ENCODE peak calls at places on chromosome 1, in seven cellular contexts. One of them, this sample, is unnamed.

GRCh38 chr1:167408355-167408754 is 110.0 kb downstream of the CD247 start:
- DNase-seq in heart left ventricle: no peak
- DNase-seq in CD8-positive, alpha-beta T cell: no peak
- DNase-seq in fibroblast of the aortic adventitia: no peak
- DNase-seq in mesendoderm: no peak
- DNase-seq in left lung: no peak
- DNase-seq in dorsolateral prefrontal cortex: no peak
- DNase-seq in this sample: no peak

GRCh38 chr1:22349302-22350043 is 102.2 kb upstream of the ZBTB40 start:
- DNase-seq in fibroblast of the aortic adventitia: no peak
- DNase-seq in mesendoderm: no peak
- DNase-seq in dorsolateral prefrontal cortex: no peak
- DNase-seq in CD8-positive, alpha-beta T cell: no peak
- DNase-seq in heart left ventricle: no peak
- DNase-seq in left lung: no peak
- DNase-seq in this sample: no peak

GRCh38 chr1:247334378-247335133 is 2.9 kb upstream of the ZNF496 start:
- DNase-seq in mesendoderm: no peak
- DNase-seq in left lung: no peak
- DNase-seq in fibroblast of the aortic adventitia: no peak
- DNase-seq in dorsolateral prefrontal cortex: no peak
- DNase-seq in CD8-positive, alpha-beta T cell: no peak
- DNase-seq in heart left ventricle: no peak
- DNase-seq in this sample: no peak

GRCh38 chr1:24325587-24326449 is 6.7 kb downstream of the GRHL3 start:
- DNase-seq in fibroblast of the aortic adventitia: no peak
- DNase-seq in left lung: no peak
- DNase-seq in heart left ventricle: no peak
- DNase-seq in dorsolateral prefrontal cortex: no peak
- DNase-seq in CD8-positive, alpha-beta T cell: no peak
- DNase-seq in mesendoderm: no peak
- DNase-seq in this sample: peak; percentile 51

GRCh38 chr1:219283541-219283940 is 109.9 kb downstream of the LYPLAL1 start:
- DNase-seq in fibroblast of the aortic adventitia: no peak
- DNase-seq in mesendoderm: no peak
- DNase-seq in CD8-positive, alpha-beta T cell: no peak
- DNase-seq in heart left ventricle: no peak
- DNase-seq in left lung: no peak
- DNase-seq in dorsolateral prefrontal cortex: no peak
- DNase-seq in this sample: peak; percentile 16

GRCh38 chr1:203038891-203039608 is 12.8 kb downstream of the PPFIA4 start:
- DNase-seq in dorsolateral prefrontal cortex: peak; percentile 72
- DNase-seq in heart left ventricle: peak; percentile 82
- DNase-seq in left lung: peak; percentile 85
- DNase-seq in CD8-positive, alpha-beta T cell: peak; percentile 69
- DNase-seq in fibroblast of the aortic adventitia: peak; percentile 71
- DNase-seq in mesendoderm: peak; percentile 88
- DNase-seq in this sample: peak; percentile 48

GRCh38 chr1:104733866-104734265 is 984.2 kb downstream of the AMY1C start:
- DNase-seq in fibroblast of the aortic adventitia: no peak
- DNase-seq in mesendoderm: no peak
- DNase-seq in dorsolateral prefrontal cortex: no peak
- DNase-seq in left lung: no peak
- DNase-seq in heart left ventricle: no peak
- DNase-seq in CD8-positive, alpha-beta T cell: no peak
- DNase-seq in this sample: no peak

GRCh38 chr1:23380719-23381118 is 11.1 kb upstream of the ZNF436 start:
- DNase-seq in mesendoderm: no peak
- DNase-seq in fibroblast of the aortic adventitia: no peak
- DNase-seq in heart left ventricle: no peak
- DNase-seq in CD8-positive, alpha-beta T cell: no peak
- DNase-seq in left lung: no peak
- DNase-seq in dorsolateral prefrontal cortex: no peak
- DNase-seq in this sample: no peak

GRCh38 chr1:100188617-100189016 is 10.6 kb upstream of the LRRC39 start:
- DNase-seq in heart left ventricle: peak; percentile 39
- DNase-seq in mesendoderm: no peak
- DNase-seq in fibroblast of the aortic adventitia: peak; percentile 80
- DNase-seq in CD8-positive, alpha-beta T cell: no peak
- DNase-seq in left lung: no peak
- DNase-seq in dorsolateral prefrontal cortex: peak; percentile 42
- DNase-seq in this sample: no peak

GRCh38 chr1:208065862-208066261 is 154.9 kb upstream of the CD34 start:
- DNase-seq in dorsolateral prefrontal cortex: no peak
- DNase-seq in fibroblast of the aortic adventitia: no peak
- DNase-seq in mesendoderm: no peak
- DNase-seq in CD8-positive, alpha-beta T cell: no peak
- DNase-seq in heart left ventricle: no peak
- DNase-seq in left lung: no peak
- DNase-seq in this sample: no peak

GRCh38 chr1:85743814-85744213 is 35.6 kb upstream of the ZNHIT6 start:
- DNase-seq in mesendoderm: no peak
- DNase-seq in heart left ventricle: no peak
- DNase-seq in left lung: no peak
- DNase-seq in dorsolateral prefrontal cortex: no peak
- DNase-seq in CD8-positive, alpha-beta T cell: no peak
- DNase-seq in fibroblast of the aortic adventitia: no peak
- DNase-seq in this sample: no peak

GRCh38 chr1:209341689-209342420 is 241.7 kb upstream of the CAMK1G start:
- DNase-seq in heart left ventricle: no peak
- DNase-seq in left lung: no peak
- DNase-seq in mesendoderm: peak; percentile 64
- DNase-seq in fibroblast of the aortic adventitia: no peak
- DNase-seq in CD8-positive, alpha-beta T cell: no peak
- DNase-seq in dorsolateral prefrontal cortex: no peak
- DNase-seq in this sample: no peak

GRCh38 chr1:175893192-175893591 is 149.8 kb upstream of the TNR start:
- DNase-seq in left lung: no peak
- DNase-seq in CD8-positive, alpha-beta T cell: no peak
- DNase-seq in fibroblast of the aortic adventitia: no peak
- DNase-seq in dorsolateral prefrontal cortex: no peak
- DNase-seq in mesendoderm: no peak
- DNase-seq in heart left ventricle: no peak
- DNase-seq in this sample: no peak

GRCh38 chr1:172733815-172734214 is 74.9 kb downstream of the FASLG start:
- DNase-seq in fibroblast of the aortic adventitia: no peak
- DNase-seq in left lung: no peak
- DNase-seq in heart left ventricle: no peak
- DNase-seq in dorsolateral prefrontal cortex: no peak
- DNase-seq in CD8-positive, alpha-beta T cell: no peak
- DNase-seq in mesendoderm: no peak
- DNase-seq in this sample: no peak

GRCh38 chr1:68321084-68321685 is 88.9 kb upstream of the WLS start:
- DNase-seq in heart left ventricle: peak; percentile 75
- DNase-seq in CD8-positive, alpha-beta T cell: no peak
- DNase-seq in mesendoderm: peak; percentile 84
- DNase-seq in fibroblast of the aortic adventitia: peak; percentile 69
- DNase-seq in dorsolateral prefrontal cortex: peak; percentile 39
- DNase-seq in left lung: peak; percentile 87
- DNase-seq in this sample: peak; percentile 52

GRCh38 chr1:201966171-201966570 is 10.9 kb downstream of the TIMM17A start:
- DNase-seq in heart left ventricle: no peak
- DNase-seq in CD8-positive, alpha-beta T cell: no peak
- DNase-seq in dorsolateral prefrontal cortex: no peak
- DNase-seq in mesendoderm: no peak
- DNase-seq in fibroblast of the aortic adventitia: no peak
- DNase-seq in left lung: no peak
- DNase-seq in this sample: no peak

GRCh38 chr1:41330588-41331545 is 30.4 kb upstream of the FOXO6 start:
- DNase-seq in fibroblast of the aortic adventitia: no peak
- DNase-seq in mesendoderm: peak; percentile 89
- DNase-seq in left lung: no peak
- DNase-seq in dorsolateral prefrontal cortex: no peak
- DNase-seq in CD8-positive, alpha-beta T cell: no peak
- DNase-seq in heart left ventricle: no peak
- DNase-seq in this sample: no peak

GRCh38 chr1:157045251-157046218 is at the start of gene ARHGEF11:
- DNase-seq in dorsolateral prefrontal cortex: peak; percentile 66
- DNase-seq in heart left ventricle: peak; percentile 95
- DNase-seq in fibroblast of the aortic adventitia: peak; percentile 80
- DNase-seq in CD8-positive, alpha-beta T cell: no peak
- DNase-seq in left lung: peak; percentile 98
- DNase-seq in mesendoderm: peak; percentile 92
- DNase-seq in this sample: peak; percentile 66

GRCh38 chr1:42003433-42003832 is 84.7 kb upstream of the HIVEP3 start:
- DNase-seq in mesendoderm: no peak
- DNase-seq in fibroblast of the aortic adventitia: no peak
- DNase-seq in dorsolateral prefrontal cortex: no peak
- DNase-seq in left lung: no peak
- DNase-seq in heart left ventricle: peak; percentile 30
- DNase-seq in CD8-positive, alpha-beta T cell: no peak
- DNase-seq in this sample: peak; percentile 44

GRCh38 chr1:10980094-10980577 is 32.3 kb upstream of the TARDBP start:
- DNase-seq in left lung: peak; percentile 90
- DNase-seq in mesendoderm: peak; percentile 88
- DNase-seq in fibroblast of the aortic adventitia: peak; percentile 83
- DNase-seq in dorsolateral prefrontal cortex: peak; percentile 87
- DNase-seq in CD8-positive, alpha-beta T cell: no peak
- DNase-seq in heart left ventricle: peak; percentile 91
- DNase-seq in this sample: peak; percentile 57
- H3K4me3 ChIP-seq in left lung: no peak overlapping the region
- H3K4me3 ChIP-seq in mesendoderm: no peak overlapping the region
- H3K4me3 ChIP-seq in fibroblast of the aortic adventitia: peak overlapping the region; percentile 31
- H3K4me3 ChIP-seq in dorsolateral prefrontal cortex: peak overlapping the region; percentile 36
- H3K4me3 ChIP-seq in CD8-positive, alpha-beta T cell: no peak overlapping the region
- H3K4me3 ChIP-seq in heart left ventricle: no peak overlapping the region
- H3K4me3 ChIP-seq in this sample: no peak overlapping the region

DNA sequence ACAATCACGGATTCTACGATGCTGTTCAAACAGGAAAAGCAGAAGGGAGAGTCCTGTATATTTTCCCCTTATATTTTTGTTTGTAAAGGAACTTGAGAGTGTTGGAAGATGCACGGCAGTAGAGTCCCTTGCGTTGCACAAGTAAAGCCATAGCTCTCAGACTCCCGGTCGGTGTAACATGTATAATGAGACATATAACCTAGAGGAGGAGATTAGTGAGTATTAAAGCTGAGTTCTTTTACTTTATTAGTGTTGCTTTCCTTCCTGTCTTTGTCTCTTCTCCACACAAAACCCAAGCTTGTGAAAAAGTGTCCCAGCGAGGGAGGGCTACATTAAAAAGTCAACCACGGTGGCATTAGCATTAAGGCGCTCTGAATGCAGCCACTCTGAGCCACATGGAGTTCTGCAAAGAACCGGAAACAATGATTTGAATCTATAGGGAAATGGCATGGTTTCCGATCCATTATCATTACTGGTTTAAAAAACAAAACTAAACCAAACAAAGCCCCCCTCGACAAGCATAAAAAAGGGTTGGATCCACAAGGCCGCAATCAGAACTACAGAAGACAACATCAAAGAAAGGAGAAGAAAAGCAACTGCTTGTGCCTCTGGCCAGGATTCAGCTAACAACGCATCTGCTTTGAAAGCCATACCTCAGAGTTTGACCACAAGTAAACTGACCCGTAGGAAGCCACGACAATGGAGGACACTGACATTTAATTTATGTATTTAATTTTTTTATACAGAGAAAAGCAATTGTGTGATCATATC is 356.9 kb downstream of the LMO4 start:
- DNase-seq in fibroblast of the aortic adventitia: no peak
- DNase-seq in CD8-positive, alpha-beta T cell: no peak
- DNase-seq in heart left ventricle: no peak
- DNase-seq in left lung: no peak
- DNase-seq in mesendoderm: no peak
- DNase-seq in dorsolateral prefrontal cortex: no peak
- DNase-seq in this sample: no peak
- H3K4me3 ChIP-seq in fibroblast of the aortic adventitia: no peak overlapping the region
- H3K4me3 ChIP-seq in CD8-positive, alpha-beta T cell: no peak overlapping the region
- H3K4me3 ChIP-seq in heart left ventricle: no peak overlapping the region
- H3K4me3 ChIP-seq in left lung: no peak overlapping the region
- H3K4me3 ChIP-seq in mesendoderm: no peak overlapping the region
- H3K4me3 ChIP-seq in dorsolateral prefrontal cortex: peak overlapping the region; percentile 52
- H3K4me3 ChIP-seq in this sample: no peak overlapping the region

GRCh38 chr1:25450894-25451293 is 20.2 kb downstream of the MACO1 start:
- DNase-seq in heart left ventricle: no peak
- DNase-seq in CD8-positive, alpha-beta T cell: no peak
- DNase-seq in dorsolateral prefrontal cortex: no peak
- DNase-seq in left lung: no peak
- DNase-seq in fibroblast of the aortic adventitia: no peak
- DNase-seq in mesendoderm: no peak
- DNase-seq in this sample: no peak

GRCh38 chr1:25451903-25452302 is 21.2 kb downstream of the MACO1 start:
- DNase-seq in fibroblast of the aortic adventitia: no peak
- DNase-seq in heart left ventricle: no peak
- DNase-seq in CD8-positive, alpha-beta T cell: no peak
- DNase-seq in left lung: no peak
- DNase-seq in dorsolateral prefrontal cortex: no peak
- DNase-seq in mesendoderm: no peak
- DNase-seq in this sample: no peak

GRCh38 chr1:25442178-25442577 is 11.5 kb downstream of the MACO1 start:
- DNase-seq in left lung: no peak
- DNase-seq in heart left ventricle: no peak
- DNase-seq in fibroblast of the aortic adventitia: peak; percentile 56
- DNase-seq in CD8-positive, alpha-beta T cell: no peak
- DNase-seq in mesendoderm: peak; percentile 38
- DNase-seq in dorsolateral prefrontal cortex: no peak
- DNase-seq in this sample: peak; percentile 44

GRCh38 chr1:25443030-25443699 is 12.5 kb downstream of the MACO1 start:
- DNase-seq in CD8-positive, alpha-beta T cell: no peak
- DNase-seq in fibroblast of the aortic adventitia: no peak
- DNase-seq in mesendoderm: no peak
- DNase-seq in heart left ventricle: no peak
- DNase-seq in dorsolateral prefrontal cortex: no peak
- DNase-seq in left lung: no peak
- DNase-seq in this sample: peak; percentile 62

GRCh38 chr1:25447547-25447946 is 16.9 kb downstream of the MACO1 start:
- DNase-seq in dorsolateral prefrontal cortex: no peak
- DNase-seq in heart left ventricle: no peak
- DNase-seq in left lung: no peak
- DNase-seq in mesendoderm: no peak
- DNase-seq in fibroblast of the aortic adventitia: no peak
- DNase-seq in CD8-positive, alpha-beta T cell: no peak
- DNase-seq in this sample: no peak
- H3K4me3 ChIP-seq in dorsolateral prefrontal cortex: no peak overlapping the region
- H3K4me3 ChIP-seq in heart left ventricle: no peak overlapping the region
- H3K4me3 ChIP-seq in left lung: no peak overlapping the region
- H3K4me3 ChIP-seq in mesendoderm: no peak overlapping the region
- H3K4me3 ChIP-seq in fibroblast of the aortic adventitia: no peak overlapping the region
- H3K4me3 ChIP-seq in CD8-positive, alpha-beta T cell: no peak overlapping the region
- H3K4me3 ChIP-seq in this sample: no peak overlapping the region

GRCh38 chr1:1437033-1437903 is 1.8 kb downstream of the VWA1 start:
- DNase-seq in left lung: peak; percentile 76
- DNase-seq in CD8-positive, alpha-beta T cell: no peak
- DNase-seq in fibroblast of the aortic adventitia: no peak
- DNase-seq in dorsolateral prefrontal cortex: no peak
- DNase-seq in heart left ventricle: no peak
- DNase-seq in mesendoderm: no peak
- DNase-seq in this sample: no peak

GRCh38 chr1:1439550-1440261 is 4.2 kb downstream of the VWA1 start:
- DNase-seq in CD8-positive, alpha-beta T cell: no peak
- DNase-seq in heart left ventricle: no peak
- DNase-seq in fibroblast of the aortic adventitia: no peak
- DNase-seq in mesendoderm: no peak
- DNase-seq in left lung: peak; percentile 71
- DNase-seq in dorsolateral prefrontal cortex: no peak
- DNase-seq in this sample: no peak

GRCh38 chr1:1436634-1437032 is 1.1 kb downstream of the VWA1 start:
- DNase-seq in heart left ventricle: no peak
- DNase-seq in dorsolateral prefrontal cortex: no peak
- DNase-seq in mesendoderm: no peak
- DNase-seq in left lung: no peak
- DNase-seq in CD8-positive, alpha-beta T cell: no peak
- DNase-seq in fibroblast of the aortic adventitia: no peak
- DNase-seq in this sample: no peak

GRCh38 chr1:1438531-1439381 is 3.3 kb downstream of the VWA1 start:
- DNase-seq in fibroblast of the aortic adventitia: no peak
- DNase-seq in left lung: peak; percentile 75
- DNase-seq in dorsolateral prefrontal cortex: no peak
- DNase-seq in mesendoderm: no peak
- DNase-seq in CD8-positive, alpha-beta T cell: no peak
- DNase-seq in heart left ventricle: no peak
- DNase-seq in this sample: no peak

GRCh38 chr1:1437904-1438376 is 2.5 kb downstream of the VWA1 start:
- DNase-seq in heart left ventricle: no peak
- DNase-seq in left lung: peak; percentile 64
- DNase-seq in dorsolateral prefrontal cortex: no peak
- DNase-seq in fibroblast of the aortic adventitia: no peak
- DNase-seq in mesendoderm: no peak
- DNase-seq in CD8-positive, alpha-beta T cell: no peak
- DNase-seq in this sample: no peak
- H3K4me3 ChIP-seq in heart left ventricle: no peak overlapping the region
- H3K4me3 ChIP-seq in left lung: no peak overlapping the region
- H3K4me3 ChIP-seq in dorsolateral prefrontal cortex: no peak overlapping the region
- H3K4me3 ChIP-seq in fibroblast of the aortic adventitia: no peak overlapping the region
- H3K4me3 ChIP-seq in mesendoderm: no peak overlapping the region
- H3K4me3 ChIP-seq in CD8-positive, alpha-beta T cell: no peak overlapping the region
- H3K4me3 ChIP-seq in this sample: no peak overlapping the region

This sample was measured in bronchial epithelial cell.